ENCODE peak calls at places on chromosomes 1 and 21, in four cellular contexts. D is suprapubic skin, A is OCI-LY7, R is activated B cell treated with CpG ODN at 0.5 μM for 24 hours. B is an unnamed sample.

GRCh38 chr1:37719572-37720195 is 27.4 kb downstream of the CDCA8 start:
- DNase-seq in R (no peak), D (no peak), A (no peak), B (no peak)

GRCh38 chr1:241775021-241775420 is 73.0 kb upstream of the EXO1 start:
- DNase-seq in R (no peak), A (no peak), D (no peak), B (no peak)

GRCh38 chr1:39183503-39184353 is 20.8 kb upstream of the MACF1 start:
- DNase-seq in A (peak; percentile 87), D (no peak), R (no peak), B (no peak)

GRCh38 chr21:40136571-40136970 is 269.3 kb downstream of the PCP4 start:
- DNase-seq in R (no peak), D (no peak), A (no peak), B (no peak)

GRCh38 chr1:99789715-99790114 is 23.3 kb upstream of the FRRS1 start:
- DNase-seq in A (no peak), R (no peak), D (no peak), B (no peak)

GRCh38 chr21:29678616-29679015 is 261.2 kb downstream of the GRIK1 start:
- DNase-seq in A (no peak), D (no peak), R (no peak), B (no peak)

GRCh38 chr1:224175615-224176014 is 7.4 kb upstream of the DEGS1 start:
- DNase-seq in R (no peak), D (no peak), A (no peak), B (peak; percentile 82)

GRCh38 chr21:25560151-25560783 is 47.0 kb downstream of the MRPL39 start:
- DNase-seq in R (no peak), A (no peak), D (no peak), B (no peak)

GRCh38 chr1:186806477-186806876 is 22.3 kb upstream of the PLA2G4A start:
- DNase-seq in A (no peak), R (no peak), D (no peak), B (no peak)

GRCh38 chr1:118077331-118078055 is 107.5 kb downstream of the SPAG17 start:
- DNase-seq in A (no peak), D (no peak), R (no peak), B (no peak)

GRCh38 chr1:193524616-193525015 is 338.2 kb upstream of the B3GALT2 start:
- DNase-seq in R (no peak), D (no peak), A (no peak), B (no peak)

GRCh38 chr1:94236021-94236491 is 1.3 kb downstream of the ARHGAP29 start:
- DNase-seq in D (no peak), R (no peak), A (no peak), B (no peak)

DNA sequence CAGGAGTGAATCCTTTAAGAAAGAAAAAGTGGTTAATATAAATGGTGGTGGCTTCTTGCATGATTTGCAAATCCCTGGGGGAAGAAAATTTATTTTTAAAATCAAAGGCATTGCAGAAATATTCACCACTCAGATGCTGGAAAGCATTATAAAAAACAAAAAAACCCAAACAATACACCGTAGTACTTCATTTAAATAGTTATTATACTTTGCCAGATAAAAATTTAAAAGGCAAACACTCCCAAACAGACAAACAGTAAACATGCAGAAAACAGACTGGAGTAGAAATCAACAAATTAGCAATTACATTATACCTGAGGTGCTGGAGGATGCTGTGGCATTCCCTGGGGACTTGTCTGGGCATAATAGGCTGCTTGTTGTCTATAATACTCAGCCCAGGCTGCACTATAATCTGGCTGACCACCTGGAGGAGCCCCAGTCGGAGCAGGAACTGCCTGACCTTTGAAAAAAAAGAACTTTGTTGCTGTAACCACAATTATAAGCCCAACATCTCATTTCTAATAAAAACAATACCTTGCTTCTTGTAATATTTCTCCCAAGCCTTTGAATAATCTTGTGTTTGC is 29.9 kb downstream of the FUBP1 start:
- DNase-seq in R (no peak), A (peak; percentile 27), D (no peak), B (no peak)
- TF ChIP-seq CTCF in R (no peak), A (peak; percentile 32), D (no peak), B (peak; percentile 36)

GRCh38 chr1:59143824-59144223 is 153.1 kb upstream of the FGGY start:
- DNase-seq in R (no peak), D (no peak), A (no peak), B (no peak)

GRCh38 chr1:59144959-59145358 is 151.9 kb upstream of the FGGY start:
- DNase-seq in D (no peak), R (no peak), A (no peak), B (no peak)

GRCh38 chr1:59146056-59146455 is 150.8 kb upstream of the FGGY start:
- DNase-seq in A (no peak), D (no peak), R (no peak), B (no peak)

GRCh38 chr1:59149435-59149834 is 147.5 kb upstream of the FGGY start:
- DNase-seq in A (no peak), D (no peak), R (no peak), B (no peak)

GRCh38 chr1:59146651-59147358 is 150.1 kb upstream of the FGGY start:
- DNase-seq in R (peak; percentile 64), A (no peak), D (peak; percentile 81), B (peak; percentile 85)
- TF ChIP-seq CTCF in R (no peak), A (no peak), D (peak; percentile 10), B (no peak)

DNA sequence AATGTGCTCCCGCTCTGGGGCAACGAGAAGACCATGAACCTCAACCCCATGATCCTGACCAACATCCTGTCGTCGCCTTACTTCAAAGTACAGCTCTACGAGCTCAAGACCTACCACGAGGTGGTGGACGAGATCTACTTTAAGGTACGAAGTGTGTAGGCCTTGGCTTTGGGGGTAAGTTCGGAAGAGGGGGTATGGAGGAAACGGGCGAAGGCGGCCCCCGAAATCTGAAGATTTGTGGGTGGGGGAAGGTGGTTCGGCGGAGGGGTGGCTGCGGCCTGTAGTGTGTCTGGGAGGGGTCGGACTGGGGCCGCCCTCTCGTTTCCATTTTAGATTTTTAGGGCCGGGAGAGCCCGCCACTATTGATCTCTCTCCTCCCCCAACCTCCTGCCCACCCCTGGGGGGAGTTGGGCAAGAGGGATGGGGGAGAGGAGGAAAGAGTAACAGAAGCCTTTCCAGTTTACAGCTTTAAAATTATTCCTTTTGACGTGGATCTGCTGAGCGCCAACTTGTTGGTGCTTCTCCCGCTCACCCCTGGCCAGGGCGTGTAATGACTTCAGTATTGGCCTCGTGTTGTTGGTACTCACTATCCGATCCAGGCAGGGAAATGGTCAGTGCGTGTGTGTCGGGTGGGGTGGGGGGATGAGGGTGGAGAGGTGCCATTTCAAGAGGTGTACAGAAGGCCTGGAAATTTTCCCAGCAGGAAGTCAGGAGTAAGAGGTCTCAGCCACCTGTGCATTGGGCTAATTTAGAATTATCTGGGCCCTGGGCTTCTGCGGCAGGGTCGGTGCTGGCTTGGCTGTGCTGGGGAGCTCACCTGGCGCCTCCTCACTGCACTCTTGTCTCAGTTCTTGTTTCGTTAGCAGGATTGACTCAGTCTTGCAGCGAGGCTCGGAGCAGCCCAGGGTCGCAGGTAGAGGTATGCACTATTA is 880 bp downstream of the PRPF38B start:
- DNase-seq in R (peak; percentile 27), A (peak; percentile 87), D (no peak), B (no peak)
- TF ChIP-seq CTCF in R (no peak), A (peak; percentile 59), D (no peak), B (peak; percentile 30)

GRCh38 chr1:181133969-181134418 is 45.5 kb downstream of the IER5 start:
- DNase-seq in R (no peak), A (no peak), D (no peak), B (no peak)

GRCh38 chr1:181135815-181136737 is 47.6 kb downstream of the IER5 start:
- DNase-seq in A (no peak), D (no peak), R (no peak), B (no peak)

GRCh38 chr1:181134543-181135461 is 46.3 kb downstream of the IER5 start:
- DNase-seq in R (peak; percentile 63), A (peak; percentile 60), D (no peak), B (peak; percentile 90)

GRCh38 chr1:181136738-181137122 is 48.2 kb downstream of the IER5 start:
- DNase-seq in D (no peak), R (no peak), A (no peak), B (no peak)

GRCh38 chr1:181135462-181135781 is 46.9 kb downstream of the IER5 start:
- DNase-seq in A (peak; percentile 43), R (no peak), D (no peak), B (no peak)
- TF ChIP-seq CTCF in A (peak; percentile 56), R (no peak), D (peak; percentile 30), B (peak; percentile 46)

B was measured in osteocyte.